ENCODE peak calls at places on chromosome 18, in four cellular contexts. G, N, H and Q are unnamed samples.
A peak's percentile ranks its signal among the peaks of the same experiment; 100 is the strongest.

GRCh38 chr18:32899819-32900218 is 127.0 kb upstream of the KLHL14 start:
- DNase-seq in G (no peak), N (no peak), H (no peak), Q (no peak)

GRCh38 chr18:4455113-4455811 is at the start of gene DLGAP1:
- DNase-seq in G (no peak), N (no peak), H (no peak), Q (no peak)

GRCh38 chr18:36608107-36608506 is 220.7 kb downstream of the TPGS2 start:
- DNase-seq in G (no peak), N (no peak), H (no peak), Q (no peak)

GRCh38 chr18:76817888-76818611 is 4.3 kb upstream of the ZNF236 start:
- DNase-seq in G (no peak), N (no peak), H (no peak), Q (no peak)

GRCh38 chr18:45566025-45566740 is 49.1 kb upstream of the SLC14A2 start:
- DNase-seq in G (no peak), N (no peak), H (no peak), Q (no peak)

GRCh38 chr18:36688020-36688965 is 140.5 kb downstream of the TPGS2 start:
- DNase-seq in G (no peak), N (peak; percentile 86), H (peak; percentile 2), Q (no peak)

GRCh38 chr18:46542545-46542944 is 114.5 kb downstream of the LOXHD1 start:
- DNase-seq in G (no peak), N (peak; percentile 48), H (no peak), Q (no peak)

GRCh38 chr18:53441761-53442414 is 782.6 kb downstream of the MBD2 start:
- DNase-seq in G (no peak), N (no peak), H (no peak), Q (no peak)

GRCh38 chr18:55324166-55324565 is 263.8 kb downstream of the TCF4 start:
- DNase-seq in G (no peak), N (no peak), H (no peak), Q (no peak)

GRCh38 chr18:73927494-73927893 is 220.1 kb downstream of the FBXO15 start:
- DNase-seq in G (no peak), N (no peak), H (no peak), Q (no peak)

GRCh38 chr18:48364146-48364545 is 45.0 kb downstream of the ZBTB7C start:
- DNase-seq in G (no peak), N (no peak), H (no peak), Q (no peak)

GRCh38 chr18:63339920-63340484 is 20.4 kb upstream of the BCL2 start:
- DNase-seq in G (no peak), N (peak; percentile 52), H (no peak), Q (no peak)

GRCh38 chr18:24094561-24094960 is 44.3 kb upstream of the CABYR start:
- DNase-seq in G (no peak), N (no peak), H (no peak), Q (no peak)

GRCh38 chr18:1774261-1774660 is 797.0 kb downstream of the METTL4 start:
- DNase-seq in G (no peak), N (no peak), H (no peak), Q (no peak)

GRCh38 chr18:50138181-50139064 is 56.5 kb downstream of the MYO5B start:
- DNase-seq in G (no peak), N (no peak), H (no peak), Q (no peak)

GRCh38 chr18:37435996-37436395 is 129.6 kb downstream of the CELF4 start:
- DNase-seq in G (no peak), N (no peak), H (no peak), Q (no peak)

GRCh38 chr18:79511671-79512301 is 116.1 kb downstream of the NFATC1 start:
- DNase-seq in G (no peak), N (no peak), H (no peak), Q (peak; percentile 9)

GRCh38 chr18:48831802-48832201 is 119.0 kb downstream of the SMAD7 start:
- DNase-seq in G (no peak), N (no peak), H (no peak), Q (peak; percentile 4)

GRCh38 chr18:79169958-79170555 is 100.9 kb downstream of the ATP9B start:
- DNase-seq in G (no peak), N (no peak), H (no peak), Q (no peak)

GRCh38 chr18:49055787-49056186 is 105.0 kb upstream of the SMAD7 start:
- DNase-seq in G (no peak), N (peak; percentile 83), H (no peak), Q (peak; percentile 25)

GRCh38 chr18:3193354-3193753 is 26.4 kb downstream of the MYOM1 start:
- DNase-seq in G (no peak), N (no peak), H (no peak), Q (no peak)

GRCh38 chr18:67265464-67266245 is 250.9 kb downstream of the DSEL start:
- DNase-seq in G (no peak), N (peak; percentile 56), H (no peak), Q (no peak)

GRCh38 chr18:74944676-74945075 is 264.3 kb downstream of the PTGR3 start:
- DNase-seq in G (no peak), N (peak; percentile 23), H (no peak), Q (no peak)

GRCh38 chr18:21110667-21111350 is 804 bp downstream of the ROCK1 start:
- DNase-seq in G (peak; percentile 66), N (peak; percentile 48), H (peak; percentile 17), Q (peak; percentile 64)

GRCh38 chr18:46704816-46705215 is 47.8 kb upstream of the LOXHD1 start:
- DNase-seq in G (no peak), N (no peak), H (no peak), Q (no peak)

GRCh38 chr18:10032331-10032979 is 118.6 kb downstream of the VAPA start:
- DNase-seq in G (no peak), N (no peak), H (no peak), Q (peak; percentile 52)

GRCh38 chr18:63298393-63299015 is 21.1 kb downstream of the BCL2 start:
- DNase-seq in G (no peak), N (peak; percentile 64), H (no peak), Q (no peak)

GRCh38 chr18:61953161-61953560 is 60.4 kb upstream of the RNF152 start:
- DNase-seq in G (no peak), N (no peak), H (no peak), Q (no peak)

GRCh38 chr18:34758378-34758948 is 48.4 kb downstream of the DTNA start:
- DNase-seq in G (no peak), N (no peak), H (no peak), Q (no peak)

GRCh38 chr18:12121175-12122095 is 27.8 kb downstream of the ANKRD62 start:
- DNase-seq in G (no peak), N (peak; percentile 28), H (no peak), Q (no peak)

GRCh38 chr18:12686100-12686499 is 16.4 kb downstream of the CEP76 start:
- DNase-seq in G (no peak), N (peak; percentile 2), H (no peak), Q (no peak)

GRCh38 chr18:74895686-74896085 is 298.0 kb downstream of the ZNF407 start:
- DNase-seq in G (no peak), N (no peak), H (no peak), Q (no peak)

GRCh38 chr18:70337139-70337972 is 48.5 kb downstream of the SOCS6 start:
- DNase-seq in G (no peak), N (peak; percentile 91), H (no peak), Q (no peak)

GRCh38 chr18:58781627-58782194 is 83.0 kb upstream of the ZNF532 start:
- DNase-seq in G (peak; percentile 27), N (peak; percentile 92), H (peak; percentile 48), Q (peak; percentile 44)

GRCh38 chr18:59536181-59536580 is 161.0 kb downstream of the CCBE1 start:
- DNase-seq in G (no peak), N (peak; percentile 31), H (no peak), Q (no peak)